ENCODE peak calls at places on chromosomes 3 and 15, in seven cellular contexts. One of them, this sample, is unnamed.

GRCh38 chr3:106120334-106120733 is 251.5 kb upstream of the CBLB start:
- DNase-seq in left ventricle myocardium inferior: no peak
- DNase-seq in prostate gland: no peak
- DNase-seq in foreskin fibroblast: peak
- DNase-seq in GM06990: no peak
- DNase-seq in heart left ventricle: no peak
- DNase-seq in colonic mucosa: no peak
- DNase-seq in this sample: no peak

GRCh38 chr3:45929042-45929679 is 14.1 kb upstream of the CXCR6 start:
- DNase-seq in left ventricle myocardium inferior: no peak
- DNase-seq in prostate gland: no peak
- DNase-seq in foreskin fibroblast: peak
- DNase-seq in GM06990: peak
- DNase-seq in heart left ventricle: no peak
- DNase-seq in colonic mucosa: peak
- DNase-seq in this sample: no peak

GRCh38 chr3:125212509-125213372 is at the start of gene SLC12A8:
- DNase-seq in left ventricle myocardium inferior: no peak
- DNase-seq in prostate gland: no peak
- DNase-seq in foreskin fibroblast: no peak
- DNase-seq in GM06990: no peak
- DNase-seq in heart left ventricle: no peak
- DNase-seq in colonic mucosa: peak
- DNase-seq in this sample: no peak

GRCh38 chr3:64454179-64454578 is 228.9 kb upstream of the PRICKLE2 start:
- DNase-seq in left ventricle myocardium inferior: no peak
- DNase-seq in prostate gland: no peak
- DNase-seq in foreskin fibroblast: peak
- DNase-seq in GM06990: no peak
- DNase-seq in heart left ventricle: no peak
- DNase-seq in colonic mucosa: no peak
- DNase-seq in this sample: no peak

GRCh38 chr3:35012210-35012609 is 627.1 kb upstream of the ARPP21 start:
- DNase-seq in left ventricle myocardium inferior: no peak
- DNase-seq in prostate gland: no peak
- DNase-seq in foreskin fibroblast: no peak
- DNase-seq in GM06990: no peak
- DNase-seq in heart left ventricle: no peak
- DNase-seq in colonic mucosa: no peak
- DNase-seq in this sample: no peak

GRCh38 chr3:13223574-13224237 is 150.5 kb upstream of the IQSEC1 start:
- DNase-seq in left ventricle myocardium inferior: peak
- DNase-seq in prostate gland: no peak
- DNase-seq in foreskin fibroblast: no peak
- DNase-seq in GM06990: no peak
- DNase-seq in heart left ventricle: no peak
- DNase-seq in colonic mucosa: no peak
- DNase-seq in this sample: no peak

GRCh38 chr3:178406206-178406605 is 130.0 kb upstream of the KCNMB2 start:
- DNase-seq in left ventricle myocardium inferior: no peak
- DNase-seq in prostate gland: no peak
- DNase-seq in foreskin fibroblast: no peak
- DNase-seq in GM06990: no peak
- DNase-seq in heart left ventricle: no peak
- DNase-seq in colonic mucosa: no peak
- DNase-seq in this sample: no peak

GRCh38 chr15:29822100-29822684 is at the start of gene TJP1:
- DNase-seq in left ventricle myocardium inferior: peak
- DNase-seq in prostate gland: peak
- DNase-seq in foreskin fibroblast: peak
- DNase-seq in GM06990: no peak
- DNase-seq in heart left ventricle: peak
- DNase-seq in colonic mucosa: peak
- DNase-seq in this sample: no peak

GRCh38 chr3:43043071-43043766 is 62.7 kb downstream of the POMGNT2 start:
- DNase-seq in left ventricle myocardium inferior: no peak
- DNase-seq in prostate gland: no peak
- DNase-seq in foreskin fibroblast: no peak
- DNase-seq in GM06990: no peak
- DNase-seq in heart left ventricle: no peak
- DNase-seq in colonic mucosa: peak
- DNase-seq in this sample: no peak

GRCh38 chr3:55897573-55898224 is 410.6 kb upstream of the WNT5A start:
- DNase-seq in left ventricle myocardium inferior: no peak
- DNase-seq in prostate gland: no peak
- DNase-seq in foreskin fibroblast: peak
- DNase-seq in GM06990: no peak
- DNase-seq in heart left ventricle: no peak
- DNase-seq in colonic mucosa: peak
- DNase-seq in this sample: peak

GRCh38 chr3:133745981-133746721 is at the start of gene TF:
- DNase-seq in left ventricle myocardium inferior: no peak
- DNase-seq in prostate gland: no peak
- DNase-seq in foreskin fibroblast: peak
- DNase-seq in GM06990: no peak
- DNase-seq in heart left ventricle: no peak
- DNase-seq in colonic mucosa: no peak
- DNase-seq in this sample: no peak

GRCh38 chr15:76982756-76983155 is 12.2 kb upstream of the PSTPIP1 start:
- DNase-seq in left ventricle myocardium inferior: no peak
- DNase-seq in prostate gland: no peak
- DNase-seq in foreskin fibroblast: no peak
- DNase-seq in GM06990: no peak
- DNase-seq in heart left ventricle: no peak
- DNase-seq in colonic mucosa: no peak
- DNase-seq in this sample: no peak

GRCh38 chr3:120052685-120053084 is 41.6 kb downstream of the GSK3B start:
- DNase-seq in left ventricle myocardium inferior: no peak
- DNase-seq in prostate gland: no peak
- DNase-seq in foreskin fibroblast: no peak
- DNase-seq in GM06990: no peak
- DNase-seq in heart left ventricle: no peak
- DNase-seq in colonic mucosa: no peak
- DNase-seq in this sample: no peak

GRCh38 chr3:122397136-122397645 is 13.2 kb downstream of the FAM162A start:
- DNase-seq in left ventricle myocardium inferior: no peak
- DNase-seq in prostate gland: no peak
- DNase-seq in foreskin fibroblast: no peak
- DNase-seq in GM06990: no peak
- DNase-seq in heart left ventricle: no peak
- DNase-seq in colonic mucosa: no peak
- DNase-seq in this sample: no peak

GRCh38 chr3:81245505-81245904 is 515.9 kb downstream of the GBE1 start:
- DNase-seq in left ventricle myocardium inferior: no peak
- DNase-seq in prostate gland: no peak
- DNase-seq in foreskin fibroblast: no peak
- DNase-seq in GM06990: no peak
- DNase-seq in heart left ventricle: no peak
- DNase-seq in colonic mucosa: no peak
- DNase-seq in this sample: no peak

GRCh38 chr3:145807990-145808389 is 353.0 kb downstream of the PLOD2 start:
- DNase-seq in left ventricle myocardium inferior: peak
- DNase-seq in prostate gland: no peak
- DNase-seq in foreskin fibroblast: peak
- DNase-seq in GM06990: no peak
- DNase-seq in heart left ventricle: no peak
- DNase-seq in colonic mucosa: no peak
- DNase-seq in this sample: no peak

GRCh38 chr3:126460386-126460785 is 15.3 kb downstream of the ZXDC start:
- DNase-seq in left ventricle myocardium inferior: no peak
- DNase-seq in prostate gland: no peak
- DNase-seq in foreskin fibroblast: no peak
- DNase-seq in GM06990: no peak
- DNase-seq in heart left ventricle: no peak
- DNase-seq in colonic mucosa: no peak
- DNase-seq in this sample: no peak

GRCh38 chr15:34126522-34126921 is 24.6 kb downstream of the PGBD4 start:
- DNase-seq in left ventricle myocardium inferior: no peak
- DNase-seq in prostate gland: no peak
- DNase-seq in foreskin fibroblast: no peak
- DNase-seq in GM06990: no peak
- DNase-seq in heart left ventricle: no peak
- DNase-seq in colonic mucosa: no peak
- DNase-seq in this sample: no peak

GRCh38 chr15:85832389-85832788 is 37.7 kb upstream of the KLHL25 start:
- DNase-seq in left ventricle myocardium inferior: no peak
- DNase-seq in prostate gland: no peak
- DNase-seq in foreskin fibroblast: no peak
- DNase-seq in GM06990: no peak
- DNase-seq in heart left ventricle: no peak
- DNase-seq in colonic mucosa: no peak
- DNase-seq in this sample: no peak

GRCh38 chr3:172135766-172136729 is 96.7 kb downstream of the FNDC3B start:
- DNase-seq in left ventricle myocardium inferior: no peak
- DNase-seq in prostate gland: no peak
- DNase-seq in foreskin fibroblast: peak
- DNase-seq in GM06990: no peak
- DNase-seq in heart left ventricle: no peak
- DNase-seq in colonic mucosa: no peak
- DNase-seq in this sample: no peak

GRCh38 chr3:144259267-144259666 is 287.6 kb downstream of the DIPK2A start:
- DNase-seq in left ventricle myocardium inferior: no peak
- DNase-seq in prostate gland: no peak
- DNase-seq in foreskin fibroblast: no peak
- DNase-seq in GM06990: no peak
- DNase-seq in heart left ventricle: no peak
- DNase-seq in colonic mucosa: no peak
- DNase-seq in this sample: no peak

GRCh38 chr3:190182418-190183043 is 61.8 kb upstream of the P3H2 start:
- DNase-seq in left ventricle myocardium inferior: no peak
- DNase-seq in prostate gland: no peak
- DNase-seq in foreskin fibroblast: peak
- DNase-seq in GM06990: no peak
- DNase-seq in heart left ventricle: no peak
- DNase-seq in colonic mucosa: no peak
- DNase-seq in this sample: no peak

GRCh38 chr3:119149484-119149883 is 3.5 kb downstream of the TEX55 start:
- DNase-seq in left ventricle myocardium inferior: no peak
- DNase-seq in prostate gland: no peak
- DNase-seq in foreskin fibroblast: peak
- DNase-seq in GM06990: no peak
- DNase-seq in heart left ventricle: no peak
- DNase-seq in colonic mucosa: no peak
- DNase-seq in this sample: no peak

GRCh38 chr15:101167791-101168462 is 83.9 kb downstream of the CHSY1 start:
- DNase-seq in left ventricle myocardium inferior: peak
- DNase-seq in prostate gland: peak
- DNase-seq in foreskin fibroblast: peak
- DNase-seq in GM06990: no peak
- DNase-seq in heart left ventricle: peak
- DNase-seq in colonic mucosa: peak
- DNase-seq in this sample: peak

GRCh38 chr15:68643216-68643830 is 64.5 kb downstream of the CORO2B start:
- DNase-seq in left ventricle myocardium inferior: no peak
- DNase-seq in prostate gland: no peak
- DNase-seq in foreskin fibroblast: no peak
- DNase-seq in GM06990: no peak
- DNase-seq in heart left ventricle: no peak
- DNase-seq in colonic mucosa: no peak
- DNase-seq in this sample: no peak

DNA sequence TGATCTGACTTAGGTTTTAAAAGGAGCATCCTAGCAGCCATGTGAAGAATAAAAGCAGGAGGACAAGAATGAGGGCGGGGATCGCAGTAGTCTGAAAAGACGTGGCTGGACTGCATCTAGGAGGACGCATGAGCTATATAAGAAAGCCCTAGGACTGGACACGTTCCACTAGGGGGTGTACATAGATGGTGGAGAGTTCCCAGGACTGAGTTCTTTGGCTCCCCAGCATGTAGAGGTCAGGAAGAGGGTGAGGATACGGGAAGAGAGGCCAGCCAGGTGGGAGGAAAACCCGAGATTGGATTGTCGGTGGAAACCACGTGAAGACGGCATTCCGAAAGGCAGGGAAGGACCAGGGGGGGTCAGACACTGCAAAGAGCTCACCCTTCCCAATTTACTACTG is 64.2 kb upstream of the CFAP161 start:
- DNase-seq in left ventricle myocardium inferior: no peak
- DNase-seq in prostate gland: no peak
- DNase-seq in foreskin fibroblast: no peak
- DNase-seq in GM06990: no peak
- DNase-seq in heart left ventricle: peak
- DNase-seq in colonic mucosa: no peak
- DNase-seq in this sample: no peak
- H3K4me3 ChIP-seq in left ventricle myocardium inferior: no peak
- H3K4me3 ChIP-seq in prostate gland: no peak
- H3K4me3 ChIP-seq in foreskin fibroblast: no peak
- H3K4me3 ChIP-seq in GM06990: no peak
- H3K4me3 ChIP-seq in heart left ventricle: no peak
- H3K4me3 ChIP-seq in colonic mucosa: no peak
- H3K4me3 ChIP-seq in this sample: no peak

GRCh38 chr3:130838898-130839572 is 54.8 kb upstream of the ATP2C1 start:
- DNase-seq in left ventricle myocardium inferior: no peak
- DNase-seq in prostate gland: no peak
- DNase-seq in foreskin fibroblast: peak
- DNase-seq in GM06990: no peak
- DNase-seq in heart left ventricle: no peak
- DNase-seq in colonic mucosa: no peak
- DNase-seq in this sample: no peak

GRCh38 chr3:130839815-130840214 is 54.1 kb upstream of the ATP2C1 start:
- DNase-seq in left ventricle myocardium inferior: no peak
- DNase-seq in prostate gland: no peak
- DNase-seq in foreskin fibroblast: no peak
- DNase-seq in GM06990: no peak
- DNase-seq in heart left ventricle: no peak
- DNase-seq in colonic mucosa: no peak
- DNase-seq in this sample: no peak

GRCh38 chr3:130844462-130844861 is 49.4 kb upstream of the ATP2C1 start:
- DNase-seq in left ventricle myocardium inferior: no peak
- DNase-seq in prostate gland: no peak
- DNase-seq in foreskin fibroblast: no peak
- DNase-seq in GM06990: no peak
- DNase-seq in heart left ventricle: no peak
- DNase-seq in colonic mucosa: no peak
- DNase-seq in this sample: no peak

GRCh38 chr3:130843441-130843840 is 50.4 kb upstream of the ATP2C1 start:
- DNase-seq in left ventricle myocardium inferior: no peak
- DNase-seq in prostate gland: no peak
- DNase-seq in foreskin fibroblast: no peak
- DNase-seq in GM06990: no peak
- DNase-seq in heart left ventricle: peak
- DNase-seq in colonic mucosa: no peak
- DNase-seq in this sample: no peak

GRCh38 chr3:130841357-130841756 is 52.5 kb upstream of the ATP2C1 start:
- DNase-seq in left ventricle myocardium inferior: no peak
- DNase-seq in prostate gland: no peak
- DNase-seq in foreskin fibroblast: no peak
- DNase-seq in GM06990: no peak
- DNase-seq in heart left ventricle: no peak
- DNase-seq in colonic mucosa: no peak
- DNase-seq in this sample: no peak
- TF ChIP-seq CTCF in left ventricle myocardium inferior: no peak
- TF ChIP-seq CTCF in prostate gland: no peak
- TF ChIP-seq CTCF in foreskin fibroblast: no peak
- TF ChIP-seq CTCF in GM06990: no peak
- TF ChIP-seq CTCF in heart left ventricle: no peak
- TF ChIP-seq CTCF in colonic mucosa: no peak
- TF ChIP-seq CTCF in this sample: no peak

GRCh38 chr3:136852180-136852579 is 9.8 kb upstream of the NCK1 start:
- DNase-seq in left ventricle myocardium inferior: no peak
- DNase-seq in prostate gland: no peak
- DNase-seq in foreskin fibroblast: no peak
- DNase-seq in GM06990: no peak
- DNase-seq in heart left ventricle: no peak
- DNase-seq in colonic mucosa: no peak
- DNase-seq in this sample: no peak
- H3K4me3 ChIP-seq in left ventricle myocardium inferior: no peak
- H3K4me3 ChIP-seq in prostate gland: no peak
- H3K4me3 ChIP-seq in foreskin fibroblast: no peak
- H3K4me3 ChIP-seq in GM06990: no peak
- H3K4me3 ChIP-seq in heart left ventricle: no peak
- H3K4me3 ChIP-seq in colonic mucosa: no peak
- H3K4me3 ChIP-seq in this sample: no peak

GRCh38 chr15:50123861-50124556 is 5.0 kb upstream of the ATP8B4 start:
- DNase-seq in left ventricle myocardium inferior: no peak
- DNase-seq in prostate gland: no peak
- DNase-seq in foreskin fibroblast: no peak
- DNase-seq in GM06990: no peak
- DNase-seq in heart left ventricle: no peak
- DNase-seq in colonic mucosa: no peak
- DNase-seq in this sample: no peak
- TF ChIP-seq CTCF in left ventricle myocardium inferior: no peak
- TF ChIP-seq CTCF in prostate gland: no peak
- TF ChIP-seq CTCF in foreskin fibroblast: no peak
- TF ChIP-seq CTCF in GM06990: no peak
- TF ChIP-seq CTCF in heart left ventricle: no peak
- TF ChIP-seq CTCF in colonic mucosa: no peak
- TF ChIP-seq CTCF in this sample: no peak